ENCODE peak calls at places on chromosomes 11 and 22, in five cellular contexts. N is HCT116, K is H1, Z is HepG2, Q is GM12878. L is an unnamed sample. For H3K4me1, the result is how much of the 10 kb centered on the place peaks cover.

GRCh38 chr11:12420706-12421105 is 43.3 kb downstream of the PARVA start:
- DNase-seq in Z (no peak), Q (no peak), N (no peak), K (no peak), L (no peak)

GRCh38 chr11:130448416-130449068 is at the start of gene ADAMTS15:
- DNase-seq in K (peak), N (peak), Z (peak), Q (no peak), L (peak)

GRCh38 chr22:36433318-36434231 is 45.8 kb upstream of the MYH9 start:
- DNase-seq in Z (peak), K (no peak), Q (no peak), N (no peak), L (no peak)

GRCh38 chr11:420054-420910 is 5.5 kb upstream of the SIGIRR start:
- DNase-seq in Z (no peak), K (no peak), Q (no peak), N (no peak), L (no peak)

GRCh38 chr11:60310407-60310998 is 16.6 kb upstream of the MS4A6E start:
- DNase-seq in Z (no peak), N (no peak), K (no peak), Q (peak), L (no peak)

GRCh38 chr11:85751738-85752137 is 59.2 kb downstream of the SYTL2 start:
- DNase-seq in N (no peak), K (no peak), Z (no peak), Q (no peak), L (no peak)

GRCh38 chr11:119341222-119342022 is 739 bp upstream of the C1QTNF5 start:
- DNase-seq in N (no peak), K (no peak), Z (no peak), Q (no peak), L (no peak)

GRCh38 chr22:44963832-44964721 is 45.7 kb downstream of the PHF21B start:
- DNase-seq in Q (no peak), K (no peak), N (no peak), Z (no peak), L (no peak)

GRCh38 chr11:101862410-101863233 is 52.2 kb upstream of the CEP126 start:
- DNase-seq in N (peak), Q (no peak), K (no peak), Z (peak), L (peak)

GRCh38 chr11:44534215-44534711 is 31.2 kb upstream of the CD82 start:
- DNase-seq in N (no peak), K (no peak), Z (no peak), Q (no peak), L (no peak)

GRCh38 chr11:131767421-131767820 is 397.0 kb downstream of the NTM start:
- DNase-seq in Q (no peak), K (no peak), N (no peak), Z (no peak), L (no peak)

GRCh38 chr11:41206388-41206787 is 253.1 kb downstream of the LRRC4C start:
- DNase-seq in N (no peak), Q (no peak), K (no peak), Z (no peak), L (peak)

DNA sequence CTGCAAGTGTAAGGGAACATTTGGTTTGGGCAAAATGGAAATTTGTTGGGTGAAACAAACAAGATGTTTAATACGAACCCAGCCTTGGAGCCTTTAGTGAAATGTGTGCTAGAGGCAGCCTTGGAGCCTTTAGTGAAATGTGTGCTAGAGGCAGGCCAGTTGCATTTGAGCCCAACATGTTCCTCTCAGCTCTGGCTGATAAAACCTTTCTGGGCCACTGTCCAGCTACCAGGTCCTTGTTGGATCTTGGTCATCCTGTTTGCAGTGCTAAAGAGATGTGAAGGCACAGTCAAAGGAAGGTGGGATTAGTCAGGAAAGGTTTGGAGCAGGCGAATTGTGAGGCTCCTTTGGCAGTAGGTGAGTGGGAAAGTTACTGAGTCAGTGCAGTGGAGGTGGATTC is 48.9 kb downstream of the CEP164 start:
- DNase-seq in N (no peak), Z (no peak), Q (no peak), K (no peak), L (no peak)
- H3K4me3 ChIP-seq in N (no peak), Z (no peak), Q (no peak), K (no peak), L (no peak)

GRCh38 chr11:127395034-127395433 is 394.5 kb upstream of the KIRREL3 start:
- DNase-seq in N (no peak), K (no peak), Z (no peak), Q (no peak), L (no peak)

GRCh38 chr11:127392575-127392974 is 392.0 kb upstream of the KIRREL3 start:
- DNase-seq in N (no peak), Q (no peak), Z (no peak), K (peak), L (peak)

GRCh38 chr11:127385071-127385470 is 384.5 kb upstream of the KIRREL3 start:
- DNase-seq in Z (no peak), K (no peak), Q (no peak), N (no peak), L (no peak)

GRCh38 chr11:127390465-127390864 is 389.9 kb upstream of the KIRREL3 start:
- DNase-seq in Z (no peak), K (no peak), N (no peak), Q (no peak), L (no peak)
- H3K4me1 ChIP-seq in Z (under half), K (under half), N (under half), Q (under half), L (under half)

DNA sequence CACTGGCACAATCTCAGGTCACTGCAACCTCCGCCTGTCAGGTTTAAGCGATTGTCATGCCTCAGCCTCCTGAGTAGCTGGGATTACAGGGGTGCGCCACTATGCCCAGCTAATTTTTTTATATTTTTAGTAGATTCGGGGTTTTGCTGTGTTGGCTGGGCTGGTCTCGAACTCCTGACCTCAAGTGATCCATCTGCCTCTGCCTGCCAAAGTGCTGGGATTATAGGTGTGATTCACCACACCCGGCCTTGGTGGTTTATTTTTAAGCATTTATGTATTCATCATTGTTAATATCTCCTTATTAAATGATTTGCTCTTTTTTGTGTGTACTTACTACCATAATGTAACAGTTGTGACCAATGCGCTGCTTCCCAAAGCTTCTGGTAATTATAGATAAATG is 171.7 kb downstream of the DDX10 start:
- DNase-seq in K (no peak), Q (no peak), Z (no peak), N (no peak), L (no peak)
- TF ChIP-seq ZNF274 in K (no peak), Q (no peak), Z (no peak), N (no peak), L (no peak)

GRCh38 chr22:20857247-20857643 is 1.4 kb downstream of the PI4KA start:
- DNase-seq in Z (no peak), Q (no peak), K (no peak), N (no peak), L (no peak)
- H3K4me3 ChIP-seq in Z (peak), Q (peak), K (peak), N (peak), L (peak)

DNA sequence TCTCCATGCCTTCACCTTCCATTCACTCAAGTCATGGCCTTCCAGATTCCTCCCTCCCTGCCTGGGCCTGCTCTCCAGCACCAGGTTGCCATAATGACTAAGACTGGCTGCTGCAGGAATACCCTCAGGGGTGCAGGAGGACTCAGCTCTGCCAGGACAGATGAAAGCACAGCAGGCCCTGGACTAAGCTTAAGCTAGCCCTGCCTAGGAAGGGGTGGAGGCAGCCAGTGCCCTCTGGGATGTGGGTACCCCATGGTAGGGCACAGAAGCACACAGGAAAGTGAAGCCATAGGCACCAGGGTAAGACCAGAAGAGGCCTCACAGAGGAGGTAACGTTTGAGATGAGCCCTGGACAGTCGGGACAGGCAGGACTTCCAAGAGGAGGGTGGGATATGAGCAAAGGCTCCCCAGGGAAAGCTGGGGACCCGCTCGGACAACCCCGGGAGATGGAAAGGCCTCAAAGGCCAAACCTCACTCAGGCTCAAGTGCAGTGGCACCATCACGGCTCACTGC is 3.0 kb upstream of the RIN1 start:
- DNase-seq in N (no peak), Q (no peak), K (no peak), Z (no peak), L (no peak)
- H3K4me1 ChIP-seq in N (under half), Q (under half), K (under half), Z (under half), L (under half)

GRCh38 chr11:68993546-68993945 is 12.8 kb upstream of the MRGPRD start:
- DNase-seq in N (no peak), Z (no peak), K (no peak), Q (no peak), L (no peak)
- TF ChIP-seq ZNF274 in N (no peak), Z (no peak), K (no peak), Q (no peak), L (no peak)

DNA sequence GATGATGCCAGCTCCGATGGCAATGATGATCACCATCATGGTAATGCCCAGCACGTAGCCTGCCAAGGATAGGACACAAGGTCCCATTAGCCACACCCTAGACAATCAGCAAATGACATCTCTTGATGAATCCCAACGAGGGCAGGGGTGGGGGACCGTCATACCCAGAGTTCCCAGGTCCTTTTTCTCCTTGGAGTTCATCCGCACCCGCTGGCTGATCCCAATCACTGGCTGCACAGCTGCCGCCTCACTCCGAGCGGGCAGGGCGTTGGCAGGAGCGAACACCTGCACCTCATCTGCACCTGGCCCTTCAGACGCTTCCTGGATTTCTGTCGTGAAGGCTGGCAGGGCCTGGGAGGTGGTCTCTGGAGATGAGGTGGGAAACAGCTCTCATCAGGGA is 3.0 kb downstream of the PIK3IP1 start:
- DNase-seq in K (no peak), Z (no peak), Q (no peak), N (no peak), L (no peak)
- H3K4me3 ChIP-seq in K (no peak), Z (no peak), Q (peak), N (no peak), L (no peak)

GRCh38 chr22:42714768-42715430 is 5.8 kb downstream of the A4GALT start:
- DNase-seq in Z (no peak), N (no peak), Q (no peak), K (no peak), L (no peak)
- H3K4me1 ChIP-seq in Z (half or more), N (half or more), Q (under half), K (under half), L (under half)

GRCh38 chr22:48586799-48587185 is 1240.9 kb downstream of the BRD1 start:
- DNase-seq in Q (no peak), K (no peak), Z (no peak), N (no peak), L (no peak)
- TF ChIP-seq ZNF274 in Q (no peak), K (no peak), Z (no peak), N (no peak), L (no peak)

GRCh38 chr11:115242982-115243381 is 261.2 kb downstream of the CADM1 start:
- DNase-seq in Q (no peak), K (no peak), Z (no peak), N (no peak), L (no peak)
- H3K4me3 ChIP-seq in Q (no peak), K (no peak), Z (no peak), N (no peak), L (no peak)

L was measured in NT2/D1.